ENCODE peak calls at places on chromosomes 6 and 20, in eight cellular contexts. P, Z, U, W, H, C, D and N are unnamed samples.

GRCh38 chr20:12203399-12203798 is 285.7 kb downstream of the BTBD3 start:
- DNase-seq in C (no peak), W (no peak), H (no peak), U (no peak), Z (no peak), D (no peak), P (no peak), N (no peak)

GRCh38 chr6:145055567-145055966 is 679.8 kb downstream of the EPM2A start:
- DNase-seq in H (no peak), C (no peak), Z (no peak), W (no peak), D (no peak), P (no peak), U (no peak), N (peak)

GRCh38 chr20:51767867-51768758 is at the start of gene ATP9A:
- DNase-seq in D (peak), Z (peak), W (peak), P (no peak), U (no peak), H (peak), C (no peak), N (no peak)

GRCh38 chr20:60087563-60088105 is 129.4 kb downstream of the CDH26 start:
- DNase-seq in Z (no peak), U (no peak), P (no peak), H (no peak), W (no peak), C (no peak), D (no peak), N (no peak)

GRCh38 chr6:25342784-25343183 is 63.6 kb downstream of the CARMIL1 start:
- DNase-seq in Z (no peak), H (no peak), P (no peak), W (no peak), C (no peak), D (no peak), U (no peak), N (no peak)

GRCh38 chr6:159461266-159461665 is 231.8 kb downstream of the SOD2 start:
- DNase-seq in D (no peak), W (no peak), U (no peak), C (no peak), H (no peak), Z (peak), P (peak), N (no peak)

GRCh38 chr20:16580127-16580526 is 6.9 kb upstream of the KIF16B start:
- DNase-seq in P (no peak), D (no peak), U (no peak), Z (no peak), H (no peak), W (no peak), C (no peak), N (peak)

GRCh38 chr6:41408576-41408975 is 73.2 kb downstream of the NCR2 start:
- DNase-seq in P (no peak), Z (peak), U (no peak), H (no peak), C (no peak), D (no peak), W (no peak), N (no peak)

GRCh38 chr6:18022398-18023231 is 35.2 kb upstream of the KIF13A start:
- DNase-seq in W (peak), C (no peak), P (peak), D (peak), H (peak), U (no peak), Z (peak), N (no peak)

GRCh38 chr6:77463881-77464867 is 883 bp upstream of the HTR1B start:
- DNase-seq in W (no peak), Z (peak), D (peak), H (peak), U (no peak), C (no peak), P (peak), N (no peak)

GRCh38 chr20:62788607-62789006 is 7.7 kb upstream of the MRGBP start:
- DNase-seq in D (no peak), U (no peak), Z (no peak), H (no peak), W (no peak), C (no peak), P (no peak), N (no peak)

GRCh38 chr20:57685134-57685851 is 24.5 kb downstream of the PMEPA1 start:
- DNase-seq in Z (no peak), U (no peak), H (no peak), C (no peak), W (peak), D (no peak), P (no peak), N (peak)

GRCh38 chr6:17987576-17988421 is at the start of gene KIF13A:
- DNase-seq in D (peak), Z (peak), C (peak), W (peak), P (peak), H (peak), U (peak), N (peak)

GRCh38 chr20:1809611-1810510 is 85.3 kb upstream of the SIRPA start:
- DNase-seq in H (no peak), D (no peak), W (no peak), Z (no peak), U (no peak), P (no peak), C (no peak), N (no peak)